ENCODE peak calls at places on chromosomes 6 and 20, in ten cellular contexts. I is esophagus muscularis mucosa, S is cardiac muscle cell, K is IMR-90, N is BE2C, H is heart left ventricle, D is left ventricle myocardium inferior, V is uterus, Q is right cardiac atrium, M is adrenal gland. L is an unnamed sample.

GRCh38 chr6:104941694-104942177 is 15.2 kb upstream of the LIN28B start:
- DNase-seq in N (no peak), V (no peak), I (no peak), K (no peak), H (no peak), S (no peak), D (no peak), M (no peak), Q (no peak), L (no peak)

GRCh38 chr6:47047479-47048411 is 5.6 kb upstream of the ADGRF1 start:
- DNase-seq in S (peak; percentile 80), N (peak; percentile 21), D (no peak), V (peak; percentile 29), K (peak; percentile 62), Q (no peak), M (peak; percentile 38), H (peak; percentile 39), I (no peak), L (no peak)

GRCh38 chr6:159833997-159834601 is 34.0 kb downstream of the PNLDC1 start:
- DNase-seq in V (no peak), N (no peak), I (no peak), K (no peak), H (no peak), S (no peak), D (no peak), Q (no peak), M (no peak), L (no peak)

GRCh38 chr6:150767585-150768164 is 97.8 kb upstream of the MTHFD1L start:
- DNase-seq in H (no peak), N (no peak), S (peak; percentile 44), K (no peak), Q (no peak), I (no peak), D (no peak), M (no peak), V (no peak), L (no peak)

GRCh38 chr20:60658661-60659060 is 593.4 kb upstream of the CDH4 start:
- DNase-seq in N (no peak), Q (no peak), S (no peak), V (no peak), D (no peak), M (no peak), H (no peak), I (no peak), K (no peak), L (no peak)

GRCh38 chr20:37758332-37758731 is 64.5 kb downstream of the CTNNBL1 start:
- DNase-seq in S (no peak), H (no peak), N (peak; percentile 26), K (no peak), M (no peak), D (peak; percentile 18), V (no peak), I (peak; percentile 83), Q (peak; percentile 33), L (no peak)

GRCh38 chr6:136344420-136344819 is 54.8 kb upstream of the BCLAF1 start:
- DNase-seq in I (no peak), S (peak; percentile 72), N (no peak), D (no peak), H (no peak), V (no peak), Q (no peak), K (peak; percentile 86), M (no peak), L (no peak)

GRCh38 chr6:165774903-165775608 is 112.0 kb upstream of the PDE10A start:
- DNase-seq in M (no peak), N (no peak), I (peak; percentile 90), K (no peak), S (peak; percentile 58), V (no peak), Q (no peak), H (peak; percentile 69), D (peak; percentile 40), L (no peak)

GRCh38 chr6:104711371-104711770 is 148.3 kb downstream of the HACE1 start:
- DNase-seq in K (peak; percentile 51), H (no peak), V (no peak), N (no peak), M (no peak), Q (no peak), I (no peak), D (no peak), S (peak; percentile 67), L (no peak)

GRCh38 chr6:42555477-42556457 is 8.1 kb upstream of the UBR2 start:
- DNase-seq in D (no peak), Q (no peak), S (peak; percentile 7), H (no peak), N (peak; percentile 60), M (no peak), I (no peak), K (peak; percentile 32), V (no peak), L (no peak)

GRCh38 chr6:56708810-56709597 is 66.3 kb upstream of the DST start:
- DNase-seq in Q (no peak), D (no peak), H (no peak), V (no peak), M (no peak), N (no peak), K (peak; percentile 76), S (peak; percentile 77), I (no peak), L (no peak)

GRCh38 chr6:163872335-163872734 is 457.8 kb downstream of the QKI start:
- DNase-seq in M (no peak), N (no peak), V (no peak), K (peak; percentile 98), Q (no peak), I (no peak), H (no peak), S (peak; percentile 93), D (no peak), L (no peak)

GRCh38 chr6:134065706-134066105 is 13.3 kb upstream of the SLC2A12 start:
- DNase-seq in V (no peak), N (no peak), M (no peak), H (no peak), S (peak; percentile 37), I (no peak), D (no peak), K (peak; percentile 32), Q (no peak), L (no peak)

GRCh38 chr20:35010405-35011192 is 54.9 kb downstream of the MYH7B start:
- DNase-seq in H (no peak), Q (no peak), V (no peak), S (no peak), D (no peak), I (no peak), K (no peak), M (peak; percentile 13), N (no peak), L (peak; percentile 67)

DNA sequence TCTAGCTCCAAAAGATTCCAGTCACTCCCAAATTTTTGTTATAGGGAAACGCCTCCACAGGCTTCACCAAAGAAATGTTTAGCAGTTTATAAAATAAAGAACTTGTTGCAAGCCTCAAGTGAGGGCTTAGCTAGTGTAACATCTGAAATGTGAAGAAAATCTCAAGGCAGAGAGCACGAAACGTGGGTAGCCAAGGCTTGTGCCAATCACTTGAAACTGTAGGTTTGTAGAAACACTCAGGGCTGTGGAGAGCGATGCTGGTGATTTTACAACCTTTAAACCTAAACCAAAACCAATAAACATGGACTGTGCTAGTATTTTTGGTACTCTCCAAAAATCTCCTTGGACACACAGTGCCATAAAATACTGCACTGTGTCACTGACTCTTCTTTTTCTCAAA is 108.1 kb upstream of the TRAF3IP2 start:
- DNase-seq in D (no peak), H (no peak), M (no peak), K (no peak), V (no peak), I (no peak), N (no peak), S (no peak), Q (no peak), L (no peak)
- H3K4me1 ChIP-seq in D (peaks cover 35% of the 10 kb centered on the region), H (peaks cover 37% of the 10 kb centered on the region), M (peaks cover 3% of the 10 kb centered on the region), K (peaks cover 6% of the 10 kb centered on the region), V (no peaks in the 10 kb centered on the region), I (peaks cover 32% of the 10 kb centered on the region), N (peaks cover 26% of the 10 kb centered on the region), S (no peaks in the 10 kb centered on the region), Q (peaks cover 7% of the 10 kb centered on the region), L (peaks cover 4% of the 10 kb centered on the region)

DNA sequence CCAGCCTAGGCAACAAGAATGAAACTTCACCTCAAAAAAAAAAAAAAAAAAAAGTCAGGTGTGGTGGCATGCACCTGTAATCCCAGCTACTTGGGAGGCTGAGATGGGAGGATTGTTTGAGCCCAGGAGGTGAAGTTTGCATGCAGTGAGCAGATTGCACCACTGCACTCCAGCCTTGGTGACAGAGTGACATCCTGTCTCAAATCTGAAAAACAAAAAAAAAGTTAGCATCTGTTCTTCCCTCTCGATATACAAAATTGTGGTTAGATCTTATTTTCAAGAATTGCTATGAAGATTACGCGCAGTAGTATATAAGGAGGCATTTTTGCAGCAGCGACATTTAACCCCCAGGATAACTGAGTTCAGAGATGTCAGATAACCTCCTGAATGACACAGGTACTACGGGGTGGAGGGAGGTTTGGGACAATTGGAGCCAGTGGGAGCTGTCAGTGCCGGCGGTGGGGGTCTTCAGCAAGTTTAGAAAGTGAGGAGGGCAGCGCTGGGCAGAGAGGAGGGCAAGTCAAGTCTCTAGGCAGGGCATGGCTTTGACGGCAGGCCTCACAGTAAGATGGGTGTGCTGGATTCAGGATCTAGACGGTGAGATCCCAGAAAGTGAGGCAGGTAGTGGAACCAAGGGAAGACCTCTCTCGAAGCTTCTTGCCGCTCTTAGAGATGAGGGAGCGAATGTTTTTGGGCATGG is 26.2 kb upstream of the MRPS18A start:
- DNase-seq in D (no peak), Q (no peak), N (no peak), V (no peak), I (no peak), M (no peak), H (no peak), S (no peak), K (no peak), L (no peak)
- H3K4me1 ChIP-seq in D (peaks cover 64% of the 10 kb centered on the region), Q (peaks cover 21% of the 10 kb centered on the region), N (peaks cover 6% of the 10 kb centered on the region), V (peaks cover 25% of the 10 kb centered on the region), I (peaks cover 31% of the 10 kb centered on the region), M (peaks cover 10% of the 10 kb centered on the region), H (peaks cover 57% of the 10 kb centered on the region), S (peaks cover 6% of the 10 kb centered on the region), K (peaks cover 10% of the 10 kb centered on the region), L (peaks cover 5% of the 10 kb centered on the region)

GRCh38 chr6:125818225-125818657 is 27.5 kb downstream of the NCOA7 start:
- DNase-seq in S (no peak), Q (no peak), M (no peak), V (no peak), K (peak; percentile 17), N (no peak), I (no peak), H (no peak), D (no peak), L (no peak)
- H3K4me1 ChIP-seq in S (peaks cover 8% of the 10 kb centered on the region), Q (peaks cover 9% of the 10 kb centered on the region), M (peaks cover 41% of the 10 kb centered on the region), V (no peaks in the 10 kb centered on the region), K (peaks cover 17% of the 10 kb centered on the region), N (peaks cover 57% of the 10 kb centered on the region), I (peaks cover 58% of the 10 kb centered on the region), H (peaks cover 54% of the 10 kb centered on the region), D (peaks cover 92% of the 10 kb centered on the region), L (peaks cover 5% of the 10 kb centered on the region)

DNA sequence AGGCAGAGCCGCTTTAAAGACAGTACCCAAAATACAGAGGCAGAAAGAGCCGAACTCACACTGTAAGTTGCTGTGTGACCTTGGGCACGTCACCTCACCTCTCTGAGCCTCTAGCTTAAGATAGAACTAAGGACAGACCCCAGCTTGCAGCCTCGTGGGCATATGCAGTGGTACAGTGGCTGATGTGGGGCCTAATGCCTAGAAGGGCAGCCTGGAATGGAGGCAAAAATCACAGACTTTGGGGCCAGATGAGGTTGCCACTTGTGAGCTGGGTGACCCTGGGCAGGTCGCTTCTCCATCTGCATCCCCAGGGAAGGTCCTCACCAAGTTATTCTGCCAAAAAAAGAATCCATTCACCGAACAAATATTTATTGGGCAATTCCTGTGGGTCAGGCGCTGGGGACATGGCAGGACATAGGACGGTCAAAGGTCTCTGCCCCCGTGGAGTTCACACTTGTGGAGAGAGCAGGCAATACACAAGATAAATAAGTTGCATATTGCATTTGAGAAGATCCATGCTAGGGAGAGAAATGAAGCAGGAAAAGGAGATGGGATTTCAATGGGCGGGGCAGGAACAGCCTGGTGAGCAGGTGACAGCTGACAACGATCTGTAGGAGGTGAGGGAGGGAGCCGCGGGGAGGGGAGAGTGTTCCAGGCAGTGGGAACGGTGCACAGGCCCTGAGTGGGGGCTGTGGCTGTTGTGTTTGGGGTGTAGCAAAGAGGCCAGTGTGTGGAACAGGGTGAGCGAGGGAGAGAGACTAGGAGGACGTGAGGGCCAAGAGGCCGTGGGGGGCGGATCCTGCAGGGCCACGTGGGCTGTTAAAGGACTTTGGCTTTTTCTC is 115.2 kb downstream of the CEBPB start:
- DNase-seq in M (no peak), S (peak; percentile 60), H (no peak), I (no peak), K (no peak), N (peak; percentile 44), V (peak; percentile 73), D (no peak), Q (no peak), L (peak; percentile 76)
- H3K4me1 ChIP-seq in M (peaks cover 51% of the 10 kb centered on the region), S (peaks cover 13% of the 10 kb centered on the region), H (peaks cover 73% of the 10 kb centered on the region), I (peaks cover 77% of the 10 kb centered on the region), K (peaks cover 57% of the 10 kb centered on the region), N (peaks cover 49% of the 10 kb centered on the region), V (peaks cover 14% of the 10 kb centered on the region), D (peaks cover 85% of the 10 kb centered on the region), Q (peaks cover 20% of the 10 kb centered on the region), L (peaks cover 27% of the 10 kb centered on the region)